ENCODE peak calls at places on chromosomes 12 and 14, in eight cellular contexts. O is fibroblast of lung, D is upper lobe of right lung, R is fibroblast of the aortic adventitia, B is lower lobe of right lung, L is endothelial cell of umbilical vein, X is nephron progenitor cell, G is cardiac muscle cell. I is an unnamed sample.

GRCh38 chr14:96363751-96364336 is 518 bp downstream of the GSKIP start:
- DNase-seq in L (peak), O (peak), G (peak), B (peak), R (peak), X (peak), D (peak), I (no peak)

GRCh38 chr12:122020795-122021192 is 890 bp upstream of the BCL7A start:
- DNase-seq in R (no peak), L (no peak), G (no peak), D (no peak), O (no peak), B (no peak), X (no peak), I (no peak)

GRCh38 chr14:103137721-103138482 is 14.6 kb downstream of the TNFAIP2 start:
- DNase-seq in G (peak), O (no peak), R (no peak), D (no peak), L (no peak), X (no peak), B (peak), I (no peak)

GRCh38 chr12:48336564-48336963 is 14.2 kb downstream of the ZNF641 start:
- DNase-seq in D (no peak), R (no peak), B (no peak), L (no peak), G (no peak), X (no peak), O (no peak), I (no peak)

GRCh38 chr12:54034784-54035310 is 2.0 kb downstream of the HOXC5 start:
- DNase-seq in O (no peak), D (peak), X (peak), G (no peak), B (no peak), R (no peak), L (no peak), I (no peak)

GRCh38 chr12:113237748-113238147 is 16.5 kb downstream of the TPCN1 start:
- DNase-seq in L (peak), G (no peak), O (no peak), X (no peak), B (no peak), D (no peak), R (no peak), I (no peak)

GRCh38 chr14:31770271-31770670 is 209.1 kb downstream of the NUBPL start:
- DNase-seq in G (no peak), X (no peak), B (no peak), O (peak), D (no peak), L (no peak), R (peak), I (no peak)

GRCh38 chr12:128077211-128077916 is 189.6 kb upstream of the TMEM132C start:
- DNase-seq in R (peak), L (no peak), O (no peak), D (no peak), B (no peak), G (no peak), X (no peak), I (no peak)

GRCh38 chr14:64659366-64659765 is 44.9 kb upstream of the PLEKHG3 start:
- DNase-seq in X (no peak), L (no peak), B (no peak), D (no peak), O (no peak), R (no peak), G (no peak), I (no peak)

GRCh38 chr12:53145383-53145782 is 35.1 kb upstream of the ZNF740 start:
- DNase-seq in G (no peak), D (no peak), O (peak), X (no peak), L (no peak), R (peak), B (no peak), I (no peak)

GRCh38 chr12:111606651-111607232 is 7.6 kb upstream of the ATXN2 start:
- DNase-seq in G (no peak), D (no peak), R (no peak), L (no peak), O (no peak), B (no peak), X (no peak), I (no peak)

GRCh38 chr14:74038015-74038859 is 19.1 kb downstream of the BBOF1 start:
- DNase-seq in R (peak), D (no peak), O (peak), X (no peak), L (peak), G (peak), B (no peak), I (no peak)

GRCh38 chr12:4421590-4422031 is 24.0 kb downstream of the FGF6 start:
- DNase-seq in D (no peak), G (peak), R (peak), O (peak), B (no peak), X (peak), L (peak), I (no peak)

GRCh38 chr12:123264642-123265041 is 7.0 kb downstream of the CDK2AP1 start:
- DNase-seq in X (no peak), L (no peak), R (no peak), G (peak), B (no peak), O (no peak), D (no peak), I (no peak)

GRCh38 chr12:16603916-16604575 is 1.9 kb downstream of the LMO3 start:
- DNase-seq in R (peak), L (no peak), D (no peak), O (peak), G (peak), B (no peak), X (no peak), I (no peak)

GRCh38 chr14:76484355-76484754 is 108.4 kb downstream of the ESRRB start:
- DNase-seq in R (no peak), L (no peak), D (no peak), G (no peak), B (no peak), X (no peak), O (no peak), I (no peak)

GRCh38 chr12:8890313-8891084 is 23.8 kb upstream of the PHC1 start:
- DNase-seq in O (peak), X (peak), R (peak), B (peak), G (peak), L (peak), D (no peak), I (peak)

GRCh38 chr14:24879661-24880381 is 170.1 kb downstream of the STXBP6 start:
- DNase-seq in L (no peak), D (no peak), G (no peak), O (no peak), R (no peak), B (no peak), X (no peak), I (no peak)

GRCh38 chr12:15688202-15688736 is 100.9 kb downstream of the EPS8 start:
- DNase-seq in G (no peak), B (peak), L (no peak), R (no peak), D (peak), O (no peak), X (peak), I (no peak)

GRCh38 chr12:59839514-59839913 is 243.7 kb downstream of the SLC16A7 start:
- DNase-seq in G (no peak), B (no peak), R (peak), L (peak), O (no peak), D (no peak), X (no peak), I (no peak)

GRCh38 chr12:59847127-59847526 is 251.3 kb downstream of the SLC16A7 start:
- DNase-seq in B (no peak), X (no peak), O (no peak), G (no peak), R (no peak), D (no peak), L (no peak), I (no peak)

GRCh38 chr12:59844775-59845174 is 248.9 kb downstream of the SLC16A7 start:
- DNase-seq in B (no peak), D (no peak), R (no peak), O (no peak), G (no peak), X (no peak), L (peak), I (no peak)

DNA sequence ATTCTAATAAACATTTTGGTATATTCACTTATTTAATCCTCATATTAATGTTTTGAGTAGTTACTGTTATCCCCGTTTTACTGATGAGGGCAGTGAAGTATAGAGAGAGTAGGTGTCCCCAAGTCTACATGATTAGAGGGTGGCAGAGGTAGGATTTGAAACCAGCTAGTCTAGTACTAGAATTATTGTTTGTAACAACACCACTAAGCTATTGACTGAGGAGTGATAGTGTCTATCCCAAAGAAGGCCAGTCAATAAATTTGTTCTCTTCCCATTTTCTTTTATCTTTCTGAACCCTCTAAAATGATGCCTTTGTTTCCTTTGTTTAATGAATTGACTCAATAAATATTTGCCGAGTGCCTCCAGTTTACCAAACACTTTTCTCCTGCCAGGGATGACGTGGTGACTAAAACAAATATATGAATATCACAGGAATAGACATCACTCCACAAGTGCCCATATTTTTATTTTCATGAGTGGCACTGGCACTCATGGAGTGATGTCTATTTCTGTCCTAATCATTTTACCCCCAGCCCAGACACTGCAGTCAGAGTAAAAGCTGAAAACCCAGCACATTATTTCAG is 247.5 kb downstream of the SLC16A7 start:
- DNase-seq in L (no peak), O (no peak), R (no peak), G (no peak), D (no peak), B (no peak), X (no peak), I (no peak)
- TF ChIP-seq CTCF in L (no peak), O (no peak), R (no peak), G (no peak), D (no peak), B (no peak), X (no peak), I (no peak)

DNA sequence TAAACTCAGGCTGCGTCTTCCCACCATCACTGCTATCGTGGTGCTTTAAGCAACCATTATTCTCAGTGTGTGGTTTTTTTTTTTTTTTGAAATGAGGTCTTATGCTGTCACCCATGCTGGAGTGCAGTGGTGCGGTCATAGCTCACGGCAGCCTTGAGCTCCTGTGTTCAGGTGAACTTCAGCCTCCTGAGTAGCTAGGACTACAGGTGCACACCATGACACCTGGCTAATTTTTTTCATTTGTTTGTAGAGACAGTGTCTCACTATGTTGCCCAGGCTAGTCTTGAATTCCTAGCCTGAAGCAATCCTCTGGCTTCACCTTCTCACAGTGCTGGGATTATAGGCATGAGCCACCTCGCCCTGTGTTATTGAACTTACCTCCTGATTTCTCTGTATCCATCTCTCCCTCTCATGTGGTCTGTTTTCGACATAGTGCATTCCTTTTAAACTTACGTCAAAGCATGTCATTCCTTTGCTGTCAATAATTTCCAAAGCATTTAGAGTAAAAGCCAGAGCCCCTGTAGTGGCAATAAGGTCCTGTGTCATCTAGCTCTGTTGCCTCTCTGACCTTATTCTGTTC is 255.5 kb downstream of the SNAPC1 start:
- DNase-seq in O (no peak), R (no peak), G (no peak), B (no peak), L (no peak), X (no peak), D (no peak), I (no peak)
- TF ChIP-seq CTCF in O (no peak), R (no peak), G (no peak), B (no peak), L (no peak), X (no peak), D (no peak), I (no peak)

GRCh38 chr12:43676183-43676813 is 82.3 kb downstream of the PUS7L start:
- DNase-seq in R (no peak), O (peak), G (no peak), D (no peak), B (no peak), L (peak), X (no peak), I (no peak)
- TF ChIP-seq CTCF in R (peak), O (peak), G (peak), D (peak), B (peak), L (peak), X (peak), I (peak)

GRCh38 chr12:105453306-105453705 is 122.8 kb downstream of the C12orf75 start:
- DNase-seq in L (no peak), G (no peak), O (no peak), R (no peak), D (no peak), B (no peak), X (no peak), I (no peak)

GRCh38 chr12:105454688-105455087 is 124.2 kb downstream of the C12orf75 start:
- DNase-seq in O (no peak), B (no peak), G (no peak), X (no peak), R (no peak), D (no peak), L (no peak), I (no peak)

GRCh38 chr12:105457026-105457425 is 126.5 kb downstream of the C12orf75 start:
- DNase-seq in X (no peak), O (no peak), G (peak), D (no peak), R (no peak), L (no peak), B (no peak), I (no peak)

GRCh38 chr12:105451798-105452197 is 121.3 kb downstream of the C12orf75 start:
- DNase-seq in O (no peak), R (no peak), D (no peak), G (no peak), X (no peak), B (no peak), L (no peak), I (no peak)

DNA sequence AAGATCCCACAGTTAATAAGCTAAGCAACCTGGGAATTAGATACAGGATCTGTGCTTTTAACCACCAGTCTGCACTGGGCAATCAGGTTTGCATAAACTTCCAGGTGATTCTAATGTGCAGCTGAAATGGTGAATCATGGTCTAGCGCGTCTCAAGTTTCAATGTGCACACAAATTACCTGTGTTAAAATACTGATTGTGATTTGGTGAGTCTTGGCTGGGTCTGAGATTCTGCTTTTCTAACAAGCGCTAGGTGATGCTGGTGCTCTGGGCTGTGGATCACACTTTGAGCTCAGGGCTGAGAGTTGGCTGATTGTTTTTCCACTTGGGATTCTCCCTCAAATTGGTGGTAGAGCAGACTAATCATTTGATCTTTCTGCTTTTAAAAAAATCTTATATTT is 124.8 kb downstream of the C12orf75 start:
- DNase-seq in X (no peak), L (no peak), R (no peak), O (no peak), D (no peak), B (no peak), G (no peak), I (no peak)
- TF ChIP-seq CTCF in X (no peak), L (no peak), R (no peak), O (no peak), D (no peak), B (no peak), G (no peak), I (no peak)

GRCh38 chr14:68729556-68729955 is 63.3 kb downstream of the ZFP36L1 start:
- DNase-seq in R (no peak), O (no peak), X (no peak), D (no peak), B (no peak), G (no peak), L (peak), I (no peak)
- TF ChIP-seq CTCF in R (no peak), O (no peak), X (no peak), D (no peak), B (no peak), G (no peak), L (no peak), I (no peak)

GRCh38 chr12:3261782-3262359 is 184.7 kb downstream of the TSPAN9 start:
- DNase-seq in G (no peak), L (no peak), D (no peak), O (peak), B (no peak), X (no peak), R (peak), I (no peak)

GRCh38 chr12:3262466-3262865 is 185.3 kb downstream of the TSPAN9 start:
- DNase-seq in G (no peak), D (no peak), O (no peak), R (no peak), B (no peak), L (no peak), X (no peak), I (no peak)

GRCh38 chr12:3263282-3263681 is 186.1 kb downstream of the TSPAN9 start:
- DNase-seq in X (no peak), D (no peak), O (no peak), G (no peak), B (no peak), R (no peak), L (no peak), I (no peak)

GRCh38 chr12:3265406-3265805 is 188.2 kb downstream of the TSPAN9 start:
- DNase-seq in B (no peak), D (no peak), L (no peak), R (no peak), X (no peak), G (no peak), O (no peak), I (no peak)

DNA sequence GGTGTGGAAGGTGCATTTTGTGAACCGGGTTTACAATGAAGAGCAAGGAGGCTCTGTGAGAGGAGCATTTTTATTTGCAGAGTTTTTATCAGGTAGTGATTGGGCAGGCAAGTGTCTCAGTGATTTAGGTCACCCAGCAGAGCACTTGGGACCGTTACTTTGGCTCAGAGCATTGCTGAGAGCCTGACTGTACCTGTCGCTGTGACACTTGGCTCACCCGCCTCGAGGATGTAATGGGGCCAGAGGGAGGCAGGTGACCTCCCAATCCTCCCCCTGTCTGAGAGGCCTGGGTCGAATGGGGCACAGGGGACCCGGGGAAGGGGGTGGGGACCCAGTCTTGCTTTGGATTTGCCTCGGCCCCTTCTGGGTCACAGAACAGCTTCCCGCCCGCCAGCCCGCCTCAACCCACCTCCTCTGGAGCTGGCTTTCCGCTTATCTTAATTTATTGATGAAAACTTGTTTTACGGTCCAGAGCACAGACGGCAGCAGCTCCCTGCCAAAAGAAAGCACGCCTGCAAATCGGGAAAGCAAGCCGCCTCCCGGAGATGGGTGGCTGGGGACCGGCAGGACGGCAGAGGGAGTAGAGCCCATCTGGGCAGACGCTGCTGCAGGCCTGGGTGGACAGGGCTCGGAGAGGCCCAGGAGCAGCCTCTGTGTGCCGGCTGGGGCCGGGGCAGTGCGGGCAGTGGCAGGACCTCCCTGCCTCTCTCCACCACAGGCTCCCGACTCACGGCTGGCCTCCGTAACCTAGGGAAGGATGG is 186.9 kb downstream of the TSPAN9 start:
- DNase-seq in G (no peak), D (no peak), O (no peak), L (no peak), B (no peak), X (peak), R (no peak), I (no peak)
- TF ChIP-seq CTCF in G (no peak), D (no peak), O (no peak), L (no peak), B (no peak), X (no peak), R (no peak), I (no peak)

DNA sequence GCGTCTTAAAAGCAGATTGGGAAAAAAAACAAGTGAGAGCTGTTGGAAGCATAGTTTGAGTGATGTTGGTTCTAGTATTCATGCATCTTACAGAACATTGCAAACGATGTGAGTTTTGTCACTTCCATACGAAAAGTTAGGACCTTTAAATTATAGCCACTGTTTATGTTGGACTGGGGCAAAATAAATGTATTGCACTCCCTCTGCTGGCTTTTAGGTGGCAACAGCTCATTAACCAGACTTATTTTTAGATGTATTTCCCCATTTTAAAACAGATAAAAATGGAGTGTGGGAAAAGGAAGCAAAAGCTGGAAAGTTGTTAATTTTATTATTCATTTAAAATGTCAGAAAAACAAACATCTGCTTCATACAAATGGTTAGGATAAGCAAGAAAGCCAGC is 111.9 kb downstream of the LGR5 start:
- DNase-seq in L (peak), X (no peak), G (no peak), O (peak), D (no peak), R (peak), B (no peak), I (no peak)
- TF ChIP-seq CTCF in L (no peak), X (peak), G (peak), O (peak), D (no peak), R (peak), B (no peak), I (peak)

GRCh38 chr12:76096079-76096651 is 11.7 kb upstream of the NAP1L1 start:
- DNase-seq in D (no peak), R (no peak), O (no peak), B (no peak), G (no peak), L (no peak), X (no peak), I (no peak)

GRCh38 chr12:76091245-76091757 is 6.8 kb upstream of the NAP1L1 start:
- DNase-seq in B (no peak), O (no peak), X (no peak), R (no peak), G (no peak), D (no peak), L (no peak), I (no peak)

GRCh38 chr12:76094754-76095153 is 10.3 kb upstream of the NAP1L1 start:
- DNase-seq in R (no peak), X (no peak), O (no peak), G (no peak), D (no peak), L (no peak), B (no peak), I (no peak)
- TF ChIP-seq CTCF in R (peak), X (no peak), O (no peak), G (no peak), D (no peak), L (no peak), B (no peak), I (peak)

GRCh38 chr14:63633801-63634200 is 7.9 kb downstream of the WDR89 start:
- DNase-seq in G (no peak), L (peak), R (peak), D (no peak), O (peak), X (no peak), B (no peak), I (no peak)
- TF ChIP-seq CTCF in G (no peak), L (no peak), R (peak), D (no peak), O (peak), X (no peak), B (no peak), I (no peak)